ENCODE peak calls at places on chromosome 20, in four cellular contexts. N is HepG2, E is A549, O is K562. J is an unnamed sample.

GRCh38 chr20:50216543-50217206 is 26.0 kb downstream of the CEBPB start:
- DNase-seq in E (no peak), O (no peak), N (peak), J (no peak)

GRCh38 chr20:63594043-63594561 is 20.1 kb upstream of the HELZ2 start:
- DNase-seq in O (no peak), N (no peak), E (no peak), J (peak)

GRCh38 chr20:63359937-63360849 is 956 bp downstream of the CHRNA4 start:
- DNase-seq in N (no peak), O (no peak), E (no peak), J (no peak)

GRCh38 chr20:53581444-53582311 is 12.0 kb downstream of the ZNF217 start:
- DNase-seq in N (no peak), O (no peak), E (no peak), J (no peak)

GRCh38 chr20:41141153-41141815 is 3.9 kb downstream of the PLCG1 start:
- DNase-seq in N (peak), O (peak), E (no peak), J (peak)

GRCh38 chr20:9838378-9839295 is at the start of gene PAK5:
- DNase-seq in O (no peak), E (peak), N (peak), J (peak)

GRCh38 chr20:43477193-43477592 is 19.5 kb downstream of the SRSF6 start:
- DNase-seq in N (no peak), E (no peak), O (no peak), J (no peak)

GRCh38 chr20:40009542-40009941 is 679.5 kb downstream of the MAFB start:
- DNase-seq in E (no peak), O (no peak), N (no peak), J (peak)

GRCh38 chr20:53643031-53643832 is 49.6 kb upstream of the ZNF217 start:
- DNase-seq in N (no peak), E (peak), O (peak), J (peak)

GRCh38 chr20:17943343-17943742 is 25.3 kb downstream of the SNX5 start:
- DNase-seq in E (no peak), N (no peak), O (no peak), J (no peak)

GRCh38 chr20:5212897-5213296 is 86.1 kb downstream of the CDS2 start:
- DNase-seq in N (no peak), O (no peak), E (no peak), J (no peak)

GRCh38 chr20:42901689-42902518 is 287.8 kb downstream of the PTPRT start:
- DNase-seq in E (no peak), N (peak), O (no peak), J (no peak)

GRCh38 chr20:23456416-23456815 is 3.7 kb upstream of the CST11 start:
- DNase-seq in E (no peak), O (no peak), N (no peak), J (no peak)

GRCh38 chr20:21241400-21241799 is 61.7 kb upstream of the XRN2 start:
- DNase-seq in N (no peak), E (no peak), O (no peak), J (no peak)

GRCh38 chr20:58308680-58309527 is 611 bp upstream of the RAB22A start:
- DNase-seq in E (peak), O (peak), N (no peak), J (peak)

GRCh38 chr20:44526129-44526528 is 4.3 kb upstream of the SERINC3 start:
- DNase-seq in O (no peak), N (peak), E (no peak), J (peak)

GRCh38 chr20:13873814-13874213 is 89.0 kb downstream of the NDUFAF5 start:
- DNase-seq in N (no peak), O (no peak), E (no peak), J (no peak)

GRCh38 chr20:43840382-43841070 is 74.1 kb upstream of the TOX2 start:
- DNase-seq in N (peak), O (peak), E (peak), J (peak)

GRCh38 chr20:45617591-45617990 is 11.9 kb upstream of the WFDC10A start:
- DNase-seq in E (no peak), N (no peak), O (no peak), J (no peak)

GRCh38 chr20:62011403-62011791 is 54.3 kb downstream of the TAF4 start:
- DNase-seq in O (peak), N (no peak), E (no peak), J (no peak)

GRCh38 chr20:54173653-54174451 is at the start of gene CYP24A1:
- DNase-seq in E (peak), O (no peak), N (peak), J (no peak)

GRCh38 chr20:44271915-44272663 is 25.0 kb downstream of the GDAP1L1 start:
- DNase-seq in N (no peak), E (no peak), O (no peak), J (no peak)

GRCh38 chr20:64189986-64190385 is 25.7 kb downstream of the MYT1 start:
- DNase-seq in N (no peak), E (no peak), O (no peak), J (no peak)

GRCh38 chr20:64268180-64268579 is 12.6 kb downstream of the PCMTD2 start:
- DNase-seq in N (no peak), O (no peak), E (no peak), J (no peak)

GRCh38 chr20:11231742-11232141 is 557.9 kb upstream of the JAG1 start:
- DNase-seq in E (no peak), N (no peak), O (no peak), J (no peak)

GRCh38 chr20:57736738-57737347 is 27.0 kb upstream of the PMEPA1 start:
- DNase-seq in N (no peak), E (no peak), O (no peak), J (no peak)

GRCh38 chr20:46678516-46678915 is 10.7 kb downstream of the TP53RK start:
- DNase-seq in N (peak), E (no peak), O (no peak), J (no peak)

GRCh38 chr20:62576815-62577214 is 65.5 kb upstream of the SLCO4A1 start:
- DNase-seq in E (no peak), N (no peak), O (peak), J (peak)

GRCh38 chr20:652611-653109 is 340 bp downstream of the SRXN1 start:
- DNase-seq in E (no peak), O (no peak), N (no peak), J (peak)

GRCh38 chr20:35108921-35109320 is 16.3 kb upstream of the TRPC4AP start:
- DNase-seq in E (no peak), N (no peak), O (no peak), J (no peak)
- TF ChIP-seq MAZ in E (no peak), N (no peak), O (no peak), J (no peak)

DNA sequence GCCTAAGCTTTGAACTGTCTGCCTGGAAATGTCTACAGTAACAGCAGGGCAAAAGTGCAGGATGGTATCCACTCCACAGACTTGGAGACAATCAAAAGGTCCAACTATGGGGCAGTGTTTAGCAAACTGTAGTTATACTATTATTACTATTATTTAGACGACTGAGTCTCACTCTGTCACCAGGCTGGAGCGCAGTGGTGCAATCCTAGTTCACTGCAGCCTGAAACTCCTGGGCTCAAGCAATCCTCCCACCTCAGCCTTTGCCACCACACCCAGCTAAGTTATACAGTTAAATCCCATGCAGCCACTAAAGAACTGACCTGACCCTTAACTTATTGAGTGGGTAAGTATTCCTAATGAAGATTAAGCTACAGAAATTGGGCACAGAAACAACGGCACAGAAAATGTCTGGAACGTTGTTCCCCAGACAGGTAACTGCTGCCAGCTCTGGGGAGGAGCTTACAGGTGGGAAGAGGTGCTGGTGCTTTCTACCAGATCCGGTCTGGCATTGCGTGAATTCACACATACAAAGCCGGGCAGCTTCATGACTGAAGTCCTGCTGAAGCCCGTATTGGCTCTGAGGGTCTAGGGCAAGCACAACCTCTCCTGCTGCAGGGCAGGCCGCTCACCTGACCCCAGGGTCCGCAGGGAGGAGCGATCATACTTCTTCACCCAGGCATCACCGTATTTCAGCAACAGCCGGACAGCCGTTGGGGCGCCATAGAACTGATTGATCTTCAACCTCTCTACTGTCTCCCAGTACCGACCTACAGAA is 27.0 kb upstream of the APMAP start:
- DNase-seq in O (no peak), E (no peak), N (peak), J (no peak)
- TF ChIP-seq MAZ in O (no peak), E (no peak), N (no peak), J (no peak)

GRCh38 chr20:2337142-2337541 is 41.3 kb downstream of the TGM3 start:
- DNase-seq in N (no peak), O (no peak), E (no peak), J (no peak)
- TF ChIP-seq MAZ in N (no peak), O (no peak), E (no peak), J (no peak)

GRCh38 chr20:4099905-4100675 is 84.7 kb upstream of the RNF24 start:
- DNase-seq in N (no peak), E (no peak), O (no peak), J (peak)

GRCh38 chr20:4102381-4102780 is 87.0 kb upstream of the RNF24 start:
- DNase-seq in O (no peak), N (no peak), E (no peak), J (peak)

GRCh38 chr20:4100679-4101078 is 85.3 kb upstream of the RNF24 start:
- DNase-seq in N (no peak), E (no peak), O (no peak), J (peak)

GRCh38 chr20:4101910-4102309 is 86.6 kb upstream of the RNF24 start:
- DNase-seq in O (no peak), E (no peak), N (no peak), J (no peak)

GRCh38 chr20:4101271-4101670 is 85.9 kb upstream of the RNF24 start:
- DNase-seq in O (no peak), N (no peak), E (no peak), J (no peak)
- TF ChIP-seq MAZ in O (no peak), N (no peak), E (no peak), J (no peak)

GRCh38 chr20:19699132-19699971 is 58.7 kb upstream of the RIN2 start:
- DNase-seq in O (no peak), E (no peak), N (no peak), J (peak)
- TF ChIP-seq MAZ in O (no peak), E (no peak), N (no peak), J (no peak)

GRCh38 chr20:7938058-7938457 is 2.2 kb downstream of the HAO1 start:
- DNase-seq in O (no peak), N (no peak), E (no peak), J (no peak)

GRCh38 chr20:7939663-7940062 is 595 bp downstream of the HAO1 start:
- DNase-seq in O (no peak), E (no peak), N (no peak), J (no peak)

GRCh38 chr20:7937328-7937727 is 2.9 kb downstream of the HAO1 start:
- DNase-seq in E (no peak), N (no peak), O (no peak), J (no peak)

GRCh38 chr20:7935027-7935551 is 5.2 kb downstream of the HAO1 start:
- DNase-seq in N (no peak), E (no peak), O (no peak), J (no peak)

GRCh38 chr20:7936735-7937078 is 3.6 kb downstream of the HAO1 start:
- DNase-seq in E (no peak), N (no peak), O (no peak), J (no peak)
- TF ChIP-seq MAZ in E (no peak), N (no peak), O (no peak), J (no peak)

J was measured in IMR-90.